ENCODE peak calls at places on chromosomes 16 and 17, in four cellular contexts. H is kidney, Q is thoracic aorta, T is brain microvascular endothelial cell. U is an unnamed sample.

GRCh38 chr17:4304417-4305027 is 40.7 kb upstream of the ANKFY1 start:
- DNase-seq in T (peak; percentile 49), Q (no peak), H (no peak), U (no peak)

GRCh38 chr17:44102845-44103622 is 20.4 kb downstream of the HDAC5 start:
- DNase-seq in Q (no peak), H (no peak), T (no peak), U (no peak)

GRCh38 chr16:24819462-24820040 is 26.2 kb upstream of the SLC5A11 start:
- DNase-seq in T (no peak), H (no peak), Q (no peak), U (no peak)

GRCh38 chr16:61836804-61837398 is 199.3 kb downstream of the CDH8 start:
- DNase-seq in Q (no peak), H (no peak), T (peak; percentile 45), U (no peak)

GRCh38 chr16:61596648-61597047 is 439.6 kb downstream of the CDH8 start:
- DNase-seq in Q (no peak), H (no peak), T (no peak), U (no peak)

GRCh38 chr16:57266531-57267268 is 17.8 kb downstream of the PLLP start:
- DNase-seq in Q (no peak), T (no peak), H (peak; percentile 9), U (no peak)

GRCh38 chr16:89026121-89026612 is 49.2 kb upstream of the CBFA2T3 start:
- DNase-seq in H (no peak), Q (no peak), T (no peak), U (no peak)

GRCh38 chr16:263182-263774 is 12.5 kb downstream of the RGS11 start:
- DNase-seq in H (no peak), Q (no peak), T (no peak), U (no peak)

GRCh38 chr17:77433385-77434135 is 292.8 kb downstream of the SEC14L1 start:
- DNase-seq in Q (no peak), T (peak; percentile 64), H (peak; percentile 86), U (no peak)

GRCh38 chr17:7549401-7550055 is 670 bp downstream of the TNFSF12 start:
- DNase-seq in Q (no peak), T (no peak), H (no peak), U (no peak)

GRCh38 chr17:19003543-19003965 is 1.0 kb downstream of the FAM83G start:
- DNase-seq in H (peak; percentile 73), T (no peak), Q (no peak), U (no peak)

GRCh38 chr16:46862555-46863447 is 21.4 kb upstream of the GPT2 start:
- DNase-seq in T (no peak), H (no peak), Q (no peak), U (no peak)

GRCh38 chr17:35553310-35553709 is 7.3 kb downstream of the SLFN14 start:
- DNase-seq in T (no peak), Q (no peak), H (no peak), U (no peak)

GRCh38 chr16:85602831-85603755 is 10.0 kb upstream of the GSE1 start:
- DNase-seq in Q (no peak), T (no peak), H (no peak), U (no peak)

DNA sequence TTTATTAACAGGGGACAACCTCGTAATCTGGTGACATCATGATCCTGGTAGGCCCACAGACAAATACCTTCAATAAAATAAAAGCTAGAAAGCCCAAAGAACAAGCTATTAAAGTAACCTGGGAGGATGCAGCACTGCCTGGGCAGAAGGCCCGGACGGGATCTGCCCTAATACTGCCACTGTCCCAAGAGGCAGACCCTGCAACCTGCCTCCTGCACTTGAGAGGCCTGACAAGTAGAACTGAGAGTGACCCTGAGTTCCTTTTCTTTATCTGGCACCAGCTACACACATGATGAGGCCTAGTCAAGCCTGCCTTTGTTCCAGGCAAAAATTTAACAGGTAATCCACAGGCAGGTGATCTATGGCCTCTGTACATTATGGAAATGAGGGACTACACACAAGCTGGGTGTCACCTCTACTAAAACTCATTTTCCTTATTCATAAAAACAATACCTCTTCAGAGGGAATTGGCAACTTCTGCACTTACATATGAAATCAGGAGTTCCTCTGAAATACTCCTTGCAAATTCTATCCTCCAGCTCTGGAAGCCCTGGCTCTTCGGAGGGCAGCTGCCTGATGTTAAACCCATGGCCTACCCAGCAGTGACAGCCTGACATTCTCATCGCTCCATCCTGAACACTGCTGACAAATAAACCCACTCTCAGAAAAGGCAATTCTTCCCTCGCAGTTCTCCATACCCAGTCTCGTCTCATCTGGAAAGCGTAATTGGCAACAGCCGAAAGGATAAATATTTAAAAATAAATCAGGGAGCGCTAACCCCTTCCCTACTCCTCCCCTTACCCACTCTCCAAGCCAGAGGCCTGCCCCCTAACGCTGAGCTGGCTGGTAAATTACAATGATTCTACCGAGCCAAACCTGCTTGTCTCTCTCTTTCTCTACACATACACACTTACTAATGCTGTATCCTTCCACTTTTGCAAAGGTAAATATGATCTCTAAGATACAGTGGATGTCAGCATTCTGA is 2.5 kb upstream of the ZFHX3 start:
- DNase-seq in T (no peak), Q (no peak), H (no peak), U (no peak)
- H3K27ac ChIP-seq in T (peak overlapping the region; percentile 97), Q (peak overlapping the region; percentile 95), H (no peak overlapping the region), U (peak overlapping the region; percentile 71)

GRCh38 chr16:8887952-8888560 is 5.9 kb downstream of the LITAFD start:
- DNase-seq in Q (no peak), T (peak; percentile 48), H (peak; percentile 75), U (no peak)

GRCh38 chr16:8887438-8887765 is 5.3 kb downstream of the LITAFD start:
- DNase-seq in H (peak; percentile 23), T (no peak), Q (no peak), U (no peak)

GRCh38 chr16:8886593-8887437 is 4.7 kb downstream of the LITAFD start:
- DNase-seq in H (peak; percentile 17), Q (no peak), T (no peak), U (no peak)

GRCh38 chr16:8882725-8883377 is 700 bp downstream of the LITAFD start:
- DNase-seq in T (no peak), Q (no peak), H (no peak), U (no peak)

GRCh38 chr16:8885674-8886592 is 3.8 kb downstream of the LITAFD start:
- DNase-seq in Q (no peak), T (no peak), H (peak; percentile 73), U (no peak)
- H3K27ac ChIP-seq in Q (no peak overlapping the region), T (no peak overlapping the region), H (no peak overlapping the region), U (peak overlapping the region; percentile 91)

GRCh38 chr16:75415169-75415908 is 18.0 kb downstream of the CFDP1 start:
- DNase-seq in Q (no peak), H (no peak), T (no peak), U (no peak)
- H3K27ac ChIP-seq in Q (no peak overlapping the region), H (no peak overlapping the region), T (no peak overlapping the region), U (peak overlapping the region; percentile 61)

GRCh38 chr17:50065056-50065455 is 9.1 kb downstream of the ITGA3 start:
- DNase-seq in T (no peak), Q (no peak), H (no peak), U (no peak)
- H3K27ac ChIP-seq in T (peak overlapping the region; percentile 92), Q (peak overlapping the region; percentile 96), H (peak overlapping the region; percentile 66), U (peak overlapping the region; percentile 98)

GRCh38 chr16:28082624-28083023 is 19.1 kb upstream of the GSG1L start:
- DNase-seq in H (no peak), T (no peak), Q (no peak), U (no peak)
- H3K27ac ChIP-seq in H (no peak overlapping the region), T (no peak overlapping the region), Q (no peak overlapping the region), U (no peak overlapping the region)

GRCh38 chr16:75243667-75244224 is 7.7 kb downstream of the BCAR1 start:
- DNase-seq in Q (no peak), T (no peak), H (no peak), U (no peak)
- H3K27ac ChIP-seq in Q (peak overlapping the region; percentile 99), T (peak overlapping the region; percentile 98), H (peak overlapping the region; percentile 93), U (peak overlapping the region; percentile 100)

U was measured in AG04450.